ENCODE peak calls at places on chromosomes 4 and X, in eight cellular contexts. S is lower lobe of right lung, C is cardiac muscle cell, W is HCT116, L is D721Med, E is endodermal cell, F is IMR-90, V is PC-3. Z is an unnamed sample.

GRCh38 chrX:130702867-130703707 is 199.9 kb downstream of the ENOX2 start:
- DNase-seq in V (peak; percentile 32), W (no peak), C (no peak), E (no peak), S (no peak), F (no peak), L (no peak), Z (no peak)

GRCh38 chr4:114782842-114783595 is 184.4 kb downstream of the UGT8 start:
- DNase-seq in F (no peak), V (no peak), L (no peak), S (no peak), E (no peak), C (peak; percentile 2), W (no peak), Z (no peak)

GRCh38 chr4:8043596-8043995 is 103.9 kb upstream of the AFAP1 start:
- DNase-seq in V (no peak), L (no peak), C (no peak), S (no peak), E (no peak), F (no peak), W (no peak), Z (no peak)

GRCh38 chrX:41889317-41890025 is 33.9 kb downstream of the CASK start:
- DNase-seq in V (peak; percentile 72), S (no peak), F (peak; percentile 58), L (no peak), W (peak; percentile 27), E (no peak), C (no peak), Z (no peak)

GRCh38 chr4:27217261-27217769 is 356.7 kb downstream of the STIM2 start:
- DNase-seq in W (no peak), C (no peak), S (no peak), L (no peak), F (peak; percentile 57), E (no peak), V (peak; percentile 85), Z (no peak)

GRCh38 chrX:96752776-96753175 is 68.1 kb downstream of the DIAPH2 start:
- DNase-seq in E (no peak), S (peak; percentile 42), L (no peak), W (no peak), F (no peak), C (no peak), V (no peak), Z (no peak)

GRCh38 chr4:15882675-15883086 is 55.9 kb downstream of the FGFBP1 start:
- DNase-seq in W (peak; percentile 79), C (peak; percentile 81), F (peak; percentile 82), E (peak; percentile 83), S (no peak), V (peak; percentile 82), L (no peak), Z (peak; percentile 41)

GRCh38 chr4:87306056-87306455 is 16.6 kb downstream of the HSD17B13 start:
- DNase-seq in W (no peak), C (no peak), S (no peak), V (no peak), E (no peak), L (no peak), F (no peak), Z (no peak)

GRCh38 chr4:168920438-168921081 is 89.5 kb downstream of the CBR4 start:
- DNase-seq in W (no peak), C (no peak), E (no peak), F (no peak), V (no peak), S (no peak), L (no peak), Z (no peak)

GRCh38 chrX:41339148-41339547 is 5.2 kb downstream of the DDX3X start:
- DNase-seq in F (no peak), E (no peak), L (no peak), W (no peak), S (no peak), V (no peak), C (no peak), Z (no peak)

GRCh38 chr4:185005209-185005819 is 13.0 kb upstream of the HELT start:
- DNase-seq in E (peak; percentile 94), W (peak; percentile 72), F (peak; percentile 65), V (peak; percentile 87), L (peak; percentile 74), C (peak; percentile 89), S (peak; percentile 87), Z (peak; percentile 86)

GRCh38 chr4:120960868-120961267 is 38.3 kb upstream of the PRDM5 start:
- DNase-seq in W (no peak), L (no peak), V (no peak), S (no peak), E (no peak), F (no peak), C (no peak), Z (no peak)

GRCh38 chr4:98658287-98659105 is at the start of gene TSPAN5:
- DNase-seq in F (peak; percentile 67), C (peak; percentile 93), L (peak; percentile 34), V (peak; percentile 79), W (peak; percentile 64), S (peak; percentile 82), E (peak; percentile 92), Z (peak; percentile 90)

GRCh38 chrX:7119927-7120577 is 27.5 kb upstream of the STS start:
- DNase-seq in F (no peak), V (no peak), S (no peak), W (no peak), C (no peak), E (no peak), L (no peak), Z (no peak)

GRCh38 chr4:26873391-26874026 is 12.9 kb downstream of the STIM2 start:
- DNase-seq in V (no peak), C (no peak), F (no peak), E (no peak), L (no peak), S (no peak), W (no peak), Z (no peak)

GRCh38 chr4:170374770-170375169 is 285.0 kb upstream of the AADAT start:
- DNase-seq in S (no peak), E (peak; percentile 81), C (peak; percentile 11), L (no peak), F (no peak), W (peak; percentile 40), V (peak; percentile 46), Z (peak; percentile 8)

GRCh38 chr4:80115368-80116181 is 42.5 kb upstream of the ANTXR2 start:
- DNase-seq in S (no peak), W (no peak), V (no peak), L (no peak), C (peak; percentile 5), F (no peak), E (no peak), Z (no peak)

GRCh38 chrX:47498411-47498810 is 15.4 kb upstream of the ZNF41 start:
- DNase-seq in L (no peak), F (no peak), E (no peak), V (peak; percentile 64), C (no peak), S (no peak), W (no peak), Z (no peak)

GRCh38 chrX:47501226-47502071 is 18.4 kb upstream of the ZNF41 start:
- DNase-seq in S (no peak), E (no peak), C (peak; percentile 18), W (no peak), L (no peak), V (peak; percentile 77), F (peak; percentile 64), Z (no peak)

GRCh38 chrX:47499291-47499690 is 16.3 kb upstream of the ZNF41 start:
- DNase-seq in C (no peak), S (no peak), W (no peak), E (no peak), L (no peak), V (peak; percentile 7), F (no peak), Z (no peak)

GRCh38 chrX:47500541-47500940 is 17.5 kb upstream of the ZNF41 start:
- DNase-seq in E (no peak), C (no peak), S (no peak), W (no peak), L (no peak), V (peak; percentile 9), F (no peak), Z (no peak)

GRCh38 chrX:47497274-47497673 is 14.3 kb upstream of the ZNF41 start:
- DNase-seq in E (no peak), W (no peak), C (no peak), L (no peak), V (peak; percentile 62), F (peak; percentile 38), S (no peak), Z (no peak)
- TF ChIP-seq CTCF in E (peak; percentile 63), W (peak; percentile 66), C (peak; percentile 53), L (peak; percentile 35), V (peak; percentile 82), F (peak; percentile 59), S (peak; percentile 25), Z (peak; percentile 5)

GRCh38 chrX:75297508-75297907 is 23.6 kb downstream of the UPRT start:
- DNase-seq in V (no peak), S (no peak), C (no peak), F (no peak), W (no peak), E (no peak), L (no peak), Z (no peak)
- TF ChIP-seq CTCF in V (no peak), S (no peak), C (no peak), F (no peak), W (no peak), E (no peak), L (no peak), Z (no peak)

GRCh38 chrX:25968920-25969319 is 169.2 kb upstream of the MAGEB18 start:
- DNase-seq in C (peak; percentile 34), F (no peak), V (peak; percentile 4), L (no peak), S (no peak), W (no peak), E (peak; percentile 88), Z (peak; percentile 53)
- TF ChIP-seq CTCF in C (peak; percentile 66), F (peak; percentile 21), V (peak; percentile 32), L (no peak), S (no peak), W (no peak), E (peak; percentile 76), Z (peak; percentile 32)

GRCh38 chr4:10529256-10529890 is 72.1 kb upstream of the ZNF518B start:
- DNase-seq in F (no peak), V (peak; percentile 44), E (no peak), W (peak; percentile 60), S (no peak), L (no peak), C (no peak), Z (no peak)

GRCh38 chr4:10532155-10532554 is 74.9 kb upstream of the ZNF518B start:
- DNase-seq in V (no peak), E (no peak), L (no peak), W (no peak), S (no peak), C (no peak), F (no peak), Z (no peak)

GRCh38 chr4:10529891-10530786 is 72.9 kb upstream of the ZNF518B start:
- DNase-seq in F (no peak), L (no peak), C (no peak), E (no peak), V (no peak), W (no peak), S (no peak), Z (no peak)

GRCh38 chr4:10535900-10536299 is 78.7 kb upstream of the ZNF518B start:
- DNase-seq in V (no peak), S (no peak), C (no peak), L (no peak), W (no peak), E (no peak), F (no peak), Z (no peak)

DNA sequence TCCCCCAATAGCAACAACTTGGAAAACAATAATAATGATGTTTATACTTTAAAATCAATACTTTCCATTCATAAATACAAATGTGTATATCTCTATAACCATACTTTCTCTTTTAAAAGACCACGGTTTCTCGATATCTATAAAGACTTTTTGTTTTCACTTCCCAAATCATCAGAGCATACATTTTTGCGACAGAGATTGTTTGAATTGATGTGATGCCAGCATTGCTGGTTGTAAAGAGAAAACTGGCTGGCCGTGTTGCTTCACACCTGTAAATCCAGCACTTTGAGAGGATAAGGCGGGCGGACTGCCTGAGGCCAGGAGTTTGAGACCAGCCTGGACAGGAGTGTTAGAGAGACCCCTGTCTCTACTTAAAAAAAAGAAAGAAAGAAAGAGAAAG is 77.6 kb upstream of the ZNF518B start:
- DNase-seq in L (no peak), V (no peak), S (no peak), C (no peak), W (no peak), F (no peak), E (no peak), Z (no peak)
- TF ChIP-seq CTCF in L (no peak), V (no peak), S (no peak), C (no peak), W (no peak), F (no peak), E (no peak), Z (no peak)